ENCODE peak calls at places on chromosomes 2 and 18, in four cellular contexts. B, R, E and G are unnamed samples.

GRCh38 chr2:65215946-65216345 is 11.7 kb upstream of the ACTR2 start:
- DNase-seq in B (no peak), R (no peak), E (no peak), G (no peak)

GRCh38 chr2:241804326-241805276 is 4.4 kb upstream of the NEU4 start:
- DNase-seq in B (no peak), R (no peak), E (peak; percentile 34), G (peak; percentile 37)

GRCh38 chr2:229392214-229392613 is 121.1 kb upstream of the PID1 start:
- DNase-seq in B (no peak), R (no peak), E (no peak), G (no peak)

GRCh38 chr2:177679611-177680530 is 287.3 kb downstream of the AGPS start:
- DNase-seq in B (no peak), R (no peak), E (no peak), G (no peak)

GRCh38 chr18:25503567-25504081 is 151.7 kb upstream of the ZNF521 start:
- DNase-seq in B (peak; percentile 13), R (no peak), E (peak; percentile 19), G (peak; percentile 26)

GRCh38 chr18:2825613-2826205 is 21.1 kb upstream of the EMILIN2 start:
- DNase-seq in B (no peak), R (no peak), E (no peak), G (no peak)

GRCh38 chr2:86790134-86790827 is 432 bp downstream of the CD8A start:
- DNase-seq in B (no peak), R (no peak), E (peak; percentile 51), G (no peak)

GRCh38 chr2:237299897-237300296 is 114.1 kb downstream of the COL6A3 start:
- DNase-seq in B (no peak), R (no peak), E (no peak), G (no peak)

GRCh38 chr2:107687087-107687486 is 139.6 kb upstream of the RGPD4 start:
- DNase-seq in B (no peak), R (no peak), E (no peak), G (no peak)

GRCh38 chr2:20064841-20065240 is 13.4 kb upstream of the LAPTM4A start:
- DNase-seq in B (no peak), R (no peak), E (no peak), G (no peak)

GRCh38 chr2:49973917-49974368 is 819.6 kb upstream of the FSHR start:
- DNase-seq in B (peak; percentile 47), R (peak; percentile 12), E (peak; percentile 61), G (peak; percentile 79)

GRCh38 chr2:45960057-45960863 is 308.8 kb downstream of the PRKCE start:
- DNase-seq in B (no peak), R (no peak), E (no peak), G (no peak)

GRCh38 chr2:237629739-237630138 is 2.4 kb downstream of the LRRFIP1 start:
- DNase-seq in B (no peak), R (no peak), E (no peak), G (no peak)

GRCh38 chr18:7317804-7318231 is 86.9 kb downstream of the LRRC30 start:
- DNase-seq in B (no peak), R (no peak), E (no peak), G (no peak)

GRCh38 chr2:48504647-48505327 is 25.2 kb upstream of the STON1 start:
- DNase-seq in B (no peak), R (no peak), E (no peak), G (no peak)

GRCh38 chr2:11212645-11213044 is 57.4 kb downstream of the SLC66A3 start:
- DNase-seq in B (no peak), R (no peak), E (no peak), G (no peak)

GRCh38 chr18:46649071-46649862 is 7.8 kb downstream of the LOXHD1 start:
- DNase-seq in B (no peak), R (no peak), E (no peak), G (no peak)

GRCh38 chr2:156125018-156125417 is 207.5 kb downstream of the NR4A2 start:
- DNase-seq in B (no peak), R (no peak), E (no peak), G (no peak)

GRCh38 chr2:61436092-61436491 is 34.8 kb downstream of the USP34 start:
- DNase-seq in B (no peak), R (no peak), E (no peak), G (no peak)

GRCh38 chr2:67322361-67323001 is 74.7 kb upstream of the ETAA1 start:
- DNase-seq in B (peak; percentile 25), R (peak; percentile 12), E (peak; percentile 39), G (peak; percentile 33)

GRCh38 chr2:134170269-134170668 is 83.6 kb upstream of the MGAT5 start:
- DNase-seq in B (no peak), R (no peak), E (no peak), G (no peak)

GRCh38 chr2:239227661-239228371 is 173.0 kb downstream of the HDAC4 start:
- DNase-seq in B (no peak), R (no peak), E (no peak), G (no peak)

GRCh38 chr2:119544075-119545031 is at the start of gene CFAP221:
- DNase-seq in B (peak; percentile 73), R (peak; percentile 63), E (peak; percentile 87), G (peak; percentile 87)

GRCh38 chr2:37882036-37882435 is 43.1 kb upstream of the RMDN2 start:
- DNase-seq in B (no peak), R (no peak), E (no peak), G (no peak)

GRCh38 chr2:8803658-8804379 is 33.6 kb downstream of the KIDINS220 start:
- DNase-seq in B (no peak), R (no peak), E (no peak), G (no peak)

GRCh38 chr2:179417436-179417949 is 152.9 kb upstream of the SESTD1 start:
- DNase-seq in B (no peak), R (no peak), E (no peak), G (no peak)

GRCh38 chr2:238912916-238913875 is 65.3 kb downstream of the TWIST2 start:
- DNase-seq in B (no peak), R (no peak), E (no peak), G (no peak)

GRCh38 chr18:50649821-50650220 is 89.9 kb downstream of the MAPK4 start:
- DNase-seq in B (no peak), R (no peak), E (no peak), G (no peak)

GRCh38 chr2:150585221-150585971 is 97.9 kb upstream of the RND3 start:
- DNase-seq in B (no peak), R (no peak), E (no peak), G (no peak)

GRCh38 chr2:84832772-84833461 is 48.0 kb downstream of the TRABD2A start:
- DNase-seq in B (no peak), R (no peak), E (no peak), G (no peak)

GRCh38 chr2:236271851-236272250 is 7.6 kb upstream of the ASB18 start:
- DNase-seq in B (no peak), R (no peak), E (no peak), G (no peak)

GRCh38 chr2:47653909-47654789 is 128.8 kb upstream of the MSH6 start:
- DNase-seq in B (peak; percentile 20), R (peak; percentile 19), E (peak; percentile 54), G (peak; percentile 48)

GRCh38 chr2:233424028-233424951 is 70.0 kb downstream of the DGKD start:
- DNase-seq in B (no peak), R (no peak), E (no peak), G (no peak)

GRCh38 chr2:129909648-129910418 is 69.6 kb upstream of the RAB6C start:
- DNase-seq in B (no peak), R (no peak), E (no peak), G (no peak)

GRCh38 chr2:123791716-123792115 is 233.4 kb upstream of the CNTNAP5 start:
- DNase-seq in B (no peak), R (no peak), E (no peak), G (peak; percentile 34)

GRCh38 chr18:63158676-63159291 is 160.8 kb downstream of the BCL2 start:
- DNase-seq in B (no peak), R (no peak), E (no peak), G (no peak)

GRCh38 chr2:131148426-131148825 is 43.3 kb downstream of the PLEKHB2 start:
- DNase-seq in B (no peak), R (no peak), E (no peak), G (no peak)
- TF ChIP-seq CTCF in B (no peak), R (no peak), E (no peak), G (no peak)

GRCh38 chr2:126666003-126666402 is 10.0 kb downstream of the GYPC start:
- DNase-seq in B (no peak), R (no peak), E (peak; percentile 17), G (no peak)

GRCh38 chr2:126669772-126670171 is 13.8 kb downstream of the GYPC start:
- DNase-seq in B (peak; percentile 32), R (no peak), E (no peak), G (no peak)

GRCh38 chr2:126671049-126671448 is 15.1 kb downstream of the GYPC start:
- DNase-seq in B (no peak), R (no peak), E (no peak), G (no peak)

GRCh38 chr2:126665483-126665882 is 9.5 kb downstream of the GYPC start:
- DNase-seq in B (no peak), R (no peak), E (no peak), G (no peak)

GRCh38 chr2:126668254-126668653 is 12.3 kb downstream of the GYPC start:
- DNase-seq in B (no peak), R (no peak), E (no peak), G (no peak)
- TF ChIP-seq CTCF in B (no peak), R (no peak), E (no peak), G (no peak)

GRCh38 chr18:76274470-76275289 is 220.4 kb downstream of the ZNF516 start:
- DNase-seq in B (peak; percentile 41), R (no peak), E (peak; percentile 71), G (peak; percentile 68)
- TF ChIP-seq CTCF in B (peak; percentile 64), R (peak; percentile 56), E (peak; percentile 47), G (no peak)

DNA sequence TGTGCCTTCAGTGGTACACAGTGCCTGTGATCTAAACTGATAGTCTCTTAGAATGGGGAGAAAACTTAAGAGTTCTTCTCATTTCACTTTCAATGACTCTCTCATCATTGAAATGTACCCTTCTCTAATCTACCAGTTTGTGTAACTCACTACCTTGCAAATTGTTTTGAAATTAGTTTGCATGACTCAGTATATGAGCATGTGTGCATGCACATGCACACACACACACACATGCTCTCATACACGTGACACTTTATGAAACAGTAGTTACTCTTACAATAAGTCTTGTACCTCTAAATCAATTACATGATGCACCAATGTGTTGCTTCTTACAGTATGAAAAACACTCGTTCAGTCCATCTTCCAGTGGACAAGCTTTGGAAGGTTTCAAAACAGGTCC is 10.6 kb downstream of the LYPD6B start:
- DNase-seq in B (no peak), R (no peak), E (no peak), G (no peak)
- TF ChIP-seq CTCF in B (no peak), R (no peak), E (no peak), G (no peak)

GRCh38 chr18:64747803-64748202 is 598.9 kb upstream of the LINC00305 start:
- DNase-seq in B (no peak), R (no peak), E (no peak), G (no peak)
- TF ChIP-seq CTCF in B (no peak), R (no peak), E (no peak), G (no peak)

GRCh38 chr2:25098056-25098455 is 56.2 kb downstream of the EFR3B start:
- DNase-seq in B (peak; percentile 8), R (no peak), E (no peak), G (no peak)
- TF ChIP-seq CTCF in B (no peak), R (no peak), E (no peak), G (no peak)